ENCODE peak calls at places on chromosomes 12 and 14, in five cellular contexts. N is foreskin fibroblast; O is NCI-H1105; L is stimulated activated CD8-positive, alpha-beta memory T cell treated with anti-CD3 and anti-CD28 coated beads, Interleukin-12 subunit alpha, Interleukin-12 subunit beta, amount 100 ng/mL, for 4 hours; B is cardiac fibroblast. V is an unnamed sample.

GRCh38 chr12:85575115-85576096 is 260.8 kb downstream of the RASSF9 start:
- DNase-seq in L (no peak), B (peak; percentile 81), O (peak; percentile 24), N (peak; percentile 81), V (peak; percentile 5)

GRCh38 chr12:7012024-7012607 is 6.2 kb downstream of the LPCAT3 start:
- DNase-seq in O (no peak), B (no peak), L (no peak), N (no peak), V (no peak)

GRCh38 chr12:59548930-59549329 is 46.9 kb upstream of the SLC16A7 start:
- DNase-seq in N (no peak), O (no peak), B (no peak), L (no peak), V (no peak)

GRCh38 chr12:105470601-105471000 is 140.1 kb downstream of the C12orf75 start:
- DNase-seq in B (no peak), N (no peak), O (no peak), L (no peak), V (no peak)

GRCh38 chr12:99505805-99506204 is 141.7 kb upstream of the GARIN6 start:
- DNase-seq in N (no peak), O (no peak), B (no peak), L (no peak), V (no peak)

GRCh38 chr14:56884617-56885016 is 74.3 kb upstream of the OTX2 start:
- DNase-seq in B (no peak), N (no peak), O (no peak), L (no peak), V (no peak)

GRCh38 chr14:75041613-75042012 is 9.7 kb downstream of the MLH3 start:
- DNase-seq in L (no peak), N (no peak), O (no peak), B (no peak), V (no peak)

GRCh38 chr14:69354383-69355154 is 43.5 kb downstream of the ERH start:
- DNase-seq in B (no peak), N (no peak), L (peak; percentile 8), O (no peak), V (peak; percentile 27)

GRCh38 chr14:94135476-94135875 is 6.1 kb upstream of the IFI27L2 start:
- DNase-seq in L (no peak), O (no peak), N (no peak), B (no peak), V (no peak)

GRCh38 chr14:93112891-93113677 is 2.6 kb downstream of the ITPK1 start:
- DNase-seq in N (peak; percentile 90), L (peak; percentile 42), B (peak; percentile 89), O (peak; percentile 68), V (peak; percentile 81)

GRCh38 chr12:130463818-130464663 is 126.4 kb downstream of the PIWIL1 start:
- DNase-seq in L (no peak), B (no peak), O (no peak), N (no peak), V (no peak)

GRCh38 chr14:71532349-71532748 is 399.9 kb upstream of the RGS6 start:
- DNase-seq in B (peak; percentile 86), L (no peak), N (no peak), O (no peak), V (no peak)

GRCh38 chr14:101062065-101062450 is 158.5 kb upstream of the RTL1 start:
- DNase-seq in O (no peak), B (no peak), L (no peak), N (no peak), V (no peak)

GRCh38 chr12:59678759-59679411 is 83.1 kb downstream of the SLC16A7 start:
- DNase-seq in L (no peak), N (no peak), B (no peak), O (no peak), V (no peak)

GRCh38 chr14:24734917-24735500 is 101.0 kb upstream of the GZMB start:
- DNase-seq in O (peak; percentile 71), N (peak; percentile 84), L (no peak), B (peak; percentile 83), V (peak; percentile 76)

GRCh38 chr14:102295301-102295700 is 9.7 kb downstream of the MOK start:
- DNase-seq in L (no peak), O (no peak), N (peak; percentile 28), B (peak; percentile 59), V (no peak)

GRCh38 chr12:118288174-118288573 is 84.5 kb downstream of the TAOK3 start:
- DNase-seq in O (no peak), N (no peak), L (no peak), B (no peak), V (no peak)

GRCh38 chr12:76375470-76375869 is 27.3 kb upstream of the BBS10 start:
- DNase-seq in L (no peak), O (no peak), B (peak; percentile 36), N (peak; percentile 37), V (no peak)

GRCh38 chr14:24481622-24482324 is 26.3 kb downstream of the CMA1 start:
- DNase-seq in O (no peak), N (peak; percentile 49), L (peak; percentile 18), B (peak; percentile 43), V (no peak)

GRCh38 chr12:674272-674781 is 11.1 kb upstream of the NINJ2 start:
- DNase-seq in N (no peak), L (peak; percentile 39), B (peak; percentile 22), O (no peak), V (no peak)

GRCh38 chr12:55762646-55763045 is 19.7 kb downstream of the GDF11 start:
- DNase-seq in L (no peak), N (no peak), O (no peak), B (no peak), V (no peak)

GRCh38 chr12:41998451-41998850 is 146.2 kb downstream of the GXYLT1 start:
- DNase-seq in O (no peak), N (no peak), B (no peak), L (no peak), V (no peak)

GRCh38 chr12:74393265-74393664 is 144.4 kb upstream of the ATXN7L3B start:
- DNase-seq in B (no peak), N (no peak), O (no peak), L (no peak), V (no peak)

GRCh38 chr12:46357438-46358324 is 14.9 kb downstream of the SLC38A2 start:
- DNase-seq in O (no peak), L (no peak), B (peak; percentile 88), N (peak; percentile 88), V (no peak)

GRCh38 chr12:65511927-65512326 is 233.4 kb downstream of the MSRB3 start:
- DNase-seq in L (no peak), N (no peak), B (no peak), O (no peak), V (no peak)

GRCh38 chr12:7093892-7094291 is 1.6 kb upstream of the C1R start:
- DNase-seq in B (peak; percentile 32), O (no peak), N (peak; percentile 89), L (no peak), V (no peak)

GRCh38 chr12:110575326-110575725 is 7.8 kb downstream of the PPTC7 start:
- DNase-seq in B (no peak), O (no peak), L (no peak), N (no peak), V (no peak)

GRCh38 chr12:93173178-93173957 is 204.4 kb upstream of the NUDT4 start:
- DNase-seq in O (peak; percentile 62), N (peak; percentile 69), B (peak; percentile 67), L (no peak), V (no peak)

GRCh38 chr12:54134850-54135249 is 53.9 kb downstream of the SMUG1 start:
- DNase-seq in N (no peak), L (no peak), O (no peak), B (no peak), V (no peak)